ENCODE peak calls at places on chromosomes 16 and 17, in four cellular contexts. F, J, X and H are unnamed samples.

GRCh38 chr17:36470499-36470898 is 16.0 kb upstream of the ZNHIT3 start:
- DNase-seq in F (no peak), J (no peak), X (no peak), H (no peak)

GRCh38 chr16:71840052-71840451 is 5.7 kb upstream of the ATXN1L start:
- DNase-seq in F (no peak), J (no peak), X (no peak), H (no peak)

GRCh38 chr16:58499615-58500328 is at the start of gene NDRG4:
- DNase-seq in F (peak), J (no peak), X (no peak), H (peak)

GRCh38 chr16:87671715-87672270 is 69.5 kb downstream of the JPH3 start:
- DNase-seq in F (no peak), J (no peak), X (no peak), H (no peak)

GRCh38 chr16:48082516-48082915 is 73.3 kb downstream of the ABCC12 start:
- DNase-seq in F (no peak), J (no peak), X (no peak), H (no peak)

GRCh38 chr17:48619821-48620496 is 4.9 kb upstream of the HOXB8 start:
- DNase-seq in F (no peak), J (no peak), X (no peak), H (no peak)

GRCh38 chr17:45265823-45266222 is 3.9 kb upstream of the SPATA32 start:
- DNase-seq in F (peak), J (no peak), X (no peak), H (no peak)

GRCh38 chr16:57364143-57364542 is 5.6 kb downstream of the CCL22 start:
- DNase-seq in F (no peak), J (no peak), X (no peak), H (no peak)

GRCh38 chr17:36742267-36743000 is 141.1 kb downstream of the MRM1 start:
- DNase-seq in F (no peak), J (no peak), X (no peak), H (no peak)

GRCh38 chr17:81995463-81996231 is 18.2 kb downstream of the ASPSCR1 start:
- DNase-seq in F (no peak), J (no peak), X (no peak), H (no peak)
- TF ChIP-seq CTCF in F (no peak), J (no peak), X (no peak), H (no peak)

DNA sequence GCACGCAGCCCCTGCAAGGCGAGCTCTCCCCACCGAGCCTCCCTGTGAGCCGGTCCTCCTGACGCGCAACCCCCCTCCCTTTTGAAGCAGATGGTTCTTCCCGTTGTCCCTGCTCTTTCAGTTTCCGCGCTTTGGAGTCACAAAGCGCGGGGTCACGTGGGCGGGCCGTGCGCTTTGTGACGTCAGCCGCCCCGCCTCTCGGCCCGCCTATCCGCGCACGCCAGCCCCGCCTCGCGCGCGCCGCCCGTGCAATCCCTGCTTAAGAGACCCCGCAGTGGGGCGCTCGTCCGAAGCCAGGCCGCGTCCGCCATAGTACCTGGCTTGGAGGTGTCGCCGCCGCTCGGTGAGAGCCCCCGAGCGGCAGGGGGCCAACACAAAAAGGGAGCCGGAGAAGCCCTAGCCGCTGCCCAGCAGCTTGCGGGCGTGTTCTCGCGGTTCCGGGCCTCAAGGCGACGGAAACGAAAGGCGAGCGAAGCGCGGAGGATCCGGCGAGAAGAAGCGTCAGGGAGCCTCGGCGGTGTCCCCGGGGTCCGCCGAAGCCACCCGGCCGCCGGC is at the start of gene RBBP6:
- DNase-seq in F (peak), J (peak), X (peak), H (peak)
- TF ChIP-seq CTCF in F (no peak), J (peak), X (no peak), H (peak)

GRCh38 chr16:31474173-31474714 is 2.3 kb downstream of the TGFB1I1 start:
- DNase-seq in F (no peak), J (no peak), X (no peak), H (no peak)

GRCh38 chr16:31471875-31472558 is at the start of gene TGFB1I1:
- DNase-seq in F (peak), J (peak), X (no peak), H (no peak)

GRCh38 chr16:31471241-31471874 is 594 bp upstream of the TGFB1I1 start:
- DNase-seq in F (no peak), J (no peak), X (no peak), H (no peak)

GRCh38 chr16:31473300-31474052 is 1.5 kb downstream of the TGFB1I1 start:
- DNase-seq in F (no peak), J (no peak), X (no peak), H (no peak)

GRCh38 chr16:31472559-31473203 is 729 bp downstream of the TGFB1I1 start:
- DNase-seq in F (peak), J (peak), X (no peak), H (no peak)
- TF ChIP-seq CTCF in F (peak), J (peak), X (no peak), H (peak)

GRCh38 chr17:50697663-50698272 is 9.9 kb downstream of the ANKRD40 start:
- DNase-seq in F (no peak), J (no peak), X (no peak), H (no peak)
- TF ChIP-seq CTCF in F (no peak), J (no peak), X (no peak), H (no peak)

GRCh38 chr17:46883871-46884270 is 32.5 kb downstream of the WNT9B start:
- DNase-seq in F (no peak), J (no peak), X (no peak), H (no peak)
- TF ChIP-seq CTCF in F (no peak), J (no peak), X (no peak), H (no peak)

DNA sequence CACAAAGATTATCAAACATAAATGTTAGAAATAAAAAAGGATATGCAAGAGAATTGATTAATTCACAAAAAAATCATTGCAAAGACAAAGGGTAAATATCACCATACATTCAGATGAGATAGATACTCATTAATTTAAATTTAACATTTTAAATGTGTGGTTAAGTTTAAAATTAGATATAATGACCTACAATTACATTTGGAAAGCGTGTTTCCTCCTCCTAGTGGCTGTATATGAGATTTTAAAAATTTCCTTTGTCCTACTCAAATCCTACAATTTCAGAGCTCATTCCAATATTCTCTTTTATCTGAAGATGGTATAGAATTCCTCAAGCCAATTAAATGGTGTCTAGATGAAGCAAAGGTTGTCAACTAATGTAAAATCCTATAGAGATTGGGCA is 169.2 kb upstream of the CDH8 start:
- DNase-seq in F (no peak), J (no peak), X (no peak), H (no peak)
- TF ChIP-seq CTCF in F (no peak), J (no peak), X (no peak), H (peak)